ENCODE peak calls at places on chromosomes 6 and 20, in eight cellular contexts. U, A, V, O, F, E, S and C are unnamed samples.

GRCh38 chr20:62417981-62418708 is 9.2 kb downstream of the RBBP8NL start:
- DNase-seq in A (no peak), V (no peak), O (no peak), S (no peak), F (no peak), U (no peak), E (no peak), C (no peak)

GRCh38 chr20:64106981-64107735 is at the start of gene NPBWR2:
- DNase-seq in F (peak; percentile 78), O (no peak), A (no peak), E (peak; percentile 34), V (no peak), S (no peak), U (peak; percentile 41), C (no peak)

GRCh38 chr20:7879883-7880282 is 60.4 kb downstream of the HAO1 start:
- DNase-seq in S (peak; percentile 6), V (no peak), A (no peak), O (peak; percentile 10), U (no peak), F (no peak), E (no peak), C (no peak)

GRCh38 chr6:170050591-170051041 is 240.3 kb downstream of the DLL1 start:
- DNase-seq in V (no peak), S (no peak), A (no peak), E (peak; percentile 6), O (no peak), U (no peak), F (no peak), C (no peak)

GRCh38 chr6:3209114-3210023 is 18.1 kb downstream of the TUBB2B start:
- DNase-seq in A (peak; percentile 41), U (peak; percentile 84), E (peak; percentile 49), F (peak; percentile 54), O (no peak), V (peak; percentile 96), S (peak; percentile 95), C (peak; percentile 99)

GRCh38 chr6:44539701-44540100 is 152.2 kb downstream of the CDC5L start:
- DNase-seq in A (no peak), E (no peak), S (no peak), V (peak; percentile 18), F (no peak), U (no peak), O (no peak), C (no peak)

GRCh38 chr6:140105857-140106256 is 731.4 kb upstream of the CITED2 start:
- DNase-seq in E (peak; percentile 17), A (no peak), U (no peak), F (no peak), S (peak; percentile 43), O (no peak), V (peak; percentile 74), C (peak; percentile 33)

GRCh38 chr6:41182069-41183034 is 18.6 kb downstream of the TREML2 start:
- DNase-seq in S (peak; percentile 76), A (no peak), F (peak; percentile 54), U (no peak), V (peak; percentile 72), E (peak; percentile 41), O (peak; percentile 76), C (peak; percentile 92)

GRCh38 chr6:138231399-138231886 is 13.2 kb upstream of the PBOV1 start:
- DNase-seq in A (no peak), E (no peak), F (no peak), O (no peak), U (no peak), S (peak; percentile 45), V (peak; percentile 41), C (peak; percentile 93)

GRCh38 chr20:62602550-62602949 is 39.8 kb upstream of the SLCO4A1 start:
- DNase-seq in S (no peak), A (no peak), E (no peak), O (peak; percentile 30), V (peak; percentile 52), F (no peak), U (no peak), C (no peak)

GRCh38 chr6:44646355-44646754 is 258.8 kb downstream of the CDC5L start:
- DNase-seq in A (no peak), S (no peak), U (no peak), O (no peak), F (no peak), E (no peak), V (peak; percentile 32), C (no peak)

GRCh38 chr6:17390276-17390675 is 3.1 kb upstream of the CAP2 start:
- DNase-seq in U (no peak), A (no peak), E (no peak), F (no peak), V (no peak), O (no peak), S (no peak), C (no peak)

GRCh38 chr6:23224540-23224939 is 655.2 kb downstream of the HDGFL1 start:
- DNase-seq in A (no peak), F (no peak), U (no peak), V (no peak), O (no peak), E (no peak), S (no peak), C (no peak)

GRCh38 chr6:34608321-34609091 is 52.4 kb upstream of the SPDEF start:
- DNase-seq in E (no peak), S (no peak), O (no peak), F (no peak), U (no peak), V (no peak), A (no peak), C (no peak)

GRCh38 chr6:75480425-75480824 is 13.2 kb downstream of the FILIP1 start:
- DNase-seq in E (no peak), S (no peak), V (no peak), A (no peak), O (no peak), U (no peak), F (no peak), C (no peak)

GRCh38 chr6:77361018-77361417 is 102.3 kb downstream of the HTR1B start:
- DNase-seq in O (no peak), U (no peak), S (no peak), E (no peak), A (no peak), F (no peak), V (peak; percentile 65), C (no peak)

GRCh38 chr20:54665812-54666211 is 190.4 kb downstream of the DOK5 start:
- DNase-seq in E (no peak), S (no peak), A (no peak), U (no peak), V (no peak), F (no peak), O (no peak), C (no peak)

GRCh38 chr6:101666256-101666655 is 272.7 kb downstream of the GRIK2 start:
- DNase-seq in O (no peak), A (no peak), V (peak; percentile 91), E (no peak), U (no peak), S (no peak), F (no peak), C (peak; percentile 59)

GRCh38 chr6:133964702-133965101 is 11.7 kb downstream of the TBPL1 start:
- DNase-seq in V (no peak), E (no peak), A (no peak), F (no peak), O (no peak), U (no peak), S (no peak), C (no peak)

GRCh38 chr6:108581237-108581931 is 20.7 kb downstream of the FOXO3 start:
- DNase-seq in A (no peak), V (peak; percentile 82), O (no peak), S (peak; percentile 48), E (no peak), F (no peak), U (no peak), C (no peak)

GRCh38 chr6:45791600-45792168 is 224.0 kb downstream of the CLIC5 start:
- DNase-seq in U (no peak), V (peak; percentile 85), A (no peak), S (no peak), F (no peak), O (no peak), E (no peak), C (no peak)

GRCh38 chr6:169131356-169131755 is 122.3 kb downstream of the THBS2 start:
- DNase-seq in U (peak; percentile 36), O (no peak), S (no peak), V (no peak), A (no peak), E (no peak), F (no peak), C (no peak)

GRCh38 chr20:15637971-15638754 is 935.1 kb downstream of the KIF16B start:
- DNase-seq in O (no peak), E (no peak), V (peak; percentile 58), U (no peak), A (no peak), F (no peak), S (no peak), C (peak; percentile 45)

GRCh38 chr6:2110504-2110903 is 134.9 kb downstream of the GMDS start:
- DNase-seq in V (peak; percentile 21), U (no peak), O (no peak), S (no peak), F (peak; percentile 31), A (no peak), E (no peak), C (no peak)

GRCh38 chr20:47221036-47221625 is 135.4 kb downstream of the ZMYND8 start:
- DNase-seq in V (no peak), F (peak; percentile 43), S (no peak), O (no peak), A (no peak), E (no peak), U (no peak), C (no peak)

GRCh38 chr6:66435321-66435720 is 728.3 kb upstream of the EYS start:
- DNase-seq in V (no peak), S (no peak), E (no peak), U (no peak), A (no peak), O (no peak), F (no peak), C (no peak)

GRCh38 chr6:159871911-159872310 is 18.9 kb upstream of the MAS1 start:
- DNase-seq in F (no peak), V (no peak), S (no peak), A (no peak), E (no peak), O (no peak), U (peak; percentile 48), C (no peak)